ENCODE peak calls at places on chromosome 16, in five cellular contexts. One of them, this sample, is unnamed.

GRCh38 chr16:14050297-14051027 is 20.7 kb upstream of the MRTFB start:
- DNase-seq in NCI-H774: no peak
- DNase-seq in HEK293T: no peak
- DNase-seq in activated CD4-positive, alpha-beta T cell treated with anti-CD3 and anti-CD28 coated beads for 24 hours: no peak
- DNase-seq in LoVo: peak; percentile 46
- DNase-seq in this sample: no peak

GRCh38 chr16:84088695-84089395 is 27.9 kb downstream of the MBTPS1 start:
- DNase-seq in LoVo: no peak
- DNase-seq in activated CD4-positive, alpha-beta T cell treated with anti-CD3 and anti-CD28 coated beads for 24 hours: peak; percentile 37
- DNase-seq in NCI-H774: no peak
- DNase-seq in HEK293T: no peak
- DNase-seq in this sample: peak; percentile 39

GRCh38 chr16:9992441-9992840 is 189.8 kb downstream of the GRIN2A start:
- DNase-seq in HEK293T: no peak
- DNase-seq in LoVo: no peak
- DNase-seq in NCI-H774: no peak
- DNase-seq in activated CD4-positive, alpha-beta T cell treated with anti-CD3 and anti-CD28 coated beads for 24 hours: no peak
- DNase-seq in this sample: no peak

GRCh38 chr16:2928796-2929195 is 17.1 kb downstream of the FLYWCH1 start:
- DNase-seq in HEK293T: no peak
- DNase-seq in activated CD4-positive, alpha-beta T cell treated with anti-CD3 and anti-CD28 coated beads for 24 hours: no peak
- DNase-seq in LoVo: no peak
- DNase-seq in NCI-H774: no peak
- DNase-seq in this sample: no peak

GRCh38 chr16:83995756-83996155 is 27.7 kb downstream of the NECAB2 start:
- DNase-seq in LoVo: no peak
- DNase-seq in NCI-H774: peak; percentile 50
- DNase-seq in HEK293T: no peak
- DNase-seq in activated CD4-positive, alpha-beta T cell treated with anti-CD3 and anti-CD28 coated beads for 24 hours: no peak
- DNase-seq in this sample: no peak

GRCh38 chr16:1613728-1614225 is 1.6 kb downstream of the CRAMP1 start:
- DNase-seq in activated CD4-positive, alpha-beta T cell treated with anti-CD3 and anti-CD28 coated beads for 24 hours: no peak
- DNase-seq in NCI-H774: no peak
- DNase-seq in HEK293T: no peak
- DNase-seq in LoVo: no peak
- DNase-seq in this sample: no peak

GRCh38 chr16:83187404-83187803 is 560.6 kb downstream of the CDH13 start:
- DNase-seq in LoVo: no peak
- DNase-seq in HEK293T: no peak
- DNase-seq in activated CD4-positive, alpha-beta T cell treated with anti-CD3 and anti-CD28 coated beads for 24 hours: no peak
- DNase-seq in NCI-H774: no peak
- DNase-seq in this sample: peak; percentile 6

GRCh38 chr16:56532714-56533113 is 12.9 kb upstream of the BBS2 start:
- DNase-seq in LoVo: no peak
- DNase-seq in HEK293T: peak; percentile 32
- DNase-seq in NCI-H774: no peak
- DNase-seq in activated CD4-positive, alpha-beta T cell treated with anti-CD3 and anti-CD28 coated beads for 24 hours: no peak
- DNase-seq in this sample: no peak

GRCh38 chr16:35208001-35208935 is 1748.9 kb downstream of the TP53TG3F start:
- DNase-seq in HEK293T: no peak
- DNase-seq in NCI-H774: no peak
- DNase-seq in LoVo: no peak
- DNase-seq in activated CD4-positive, alpha-beta T cell treated with anti-CD3 and anti-CD28 coated beads for 24 hours: no peak
- DNase-seq in this sample: no peak

GRCh38 chr16:53131363-53132071 is 76.7 kb downstream of the CHD9 start:
- DNase-seq in LoVo: peak; percentile 22
- DNase-seq in NCI-H774: no peak
- DNase-seq in activated CD4-positive, alpha-beta T cell treated with anti-CD3 and anti-CD28 coated beads for 24 hours: peak; percentile 49
- DNase-seq in HEK293T: peak; percentile 58
- DNase-seq in this sample: peak; percentile 55

GRCh38 chr16:4403133-4403949 is 13.1 kb downstream of the CORO7 start:
- DNase-seq in activated CD4-positive, alpha-beta T cell treated with anti-CD3 and anti-CD28 coated beads for 24 hours: no peak
- DNase-seq in HEK293T: no peak
- DNase-seq in LoVo: no peak
- DNase-seq in NCI-H774: no peak
- DNase-seq in this sample: no peak

GRCh38 chr16:83458612-83459011 is 349.2 kb upstream of the HSBP1 start:
- DNase-seq in HEK293T: no peak
- DNase-seq in LoVo: no peak
- DNase-seq in activated CD4-positive, alpha-beta T cell treated with anti-CD3 and anti-CD28 coated beads for 24 hours: no peak
- DNase-seq in NCI-H774: no peak
- DNase-seq in this sample: no peak

GRCh38 chr16:81491522-81492188 is 47.0 kb downstream of the CMIP start:
- DNase-seq in HEK293T: no peak
- DNase-seq in NCI-H774: no peak
- DNase-seq in activated CD4-positive, alpha-beta T cell treated with anti-CD3 and anti-CD28 coated beads for 24 hours: no peak
- DNase-seq in LoVo: no peak
- DNase-seq in this sample: no peak

GRCh38 chr16:66070140-66070887 is 296.2 kb upstream of the CDH5 start:
- DNase-seq in NCI-H774: no peak
- DNase-seq in activated CD4-positive, alpha-beta T cell treated with anti-CD3 and anti-CD28 coated beads for 24 hours: no peak
- DNase-seq in HEK293T: no peak
- DNase-seq in LoVo: no peak
- DNase-seq in this sample: no peak

GRCh38 chr16:75053791-75054555 is 55.1 kb downstream of the ZNRF1 start:
- DNase-seq in NCI-H774: no peak
- DNase-seq in LoVo: peak; percentile 89
- DNase-seq in HEK293T: no peak
- DNase-seq in activated CD4-positive, alpha-beta T cell treated with anti-CD3 and anti-CD28 coated beads for 24 hours: no peak
- DNase-seq in this sample: no peak

GRCh38 chr16:70685938-70686375 is at the start of gene MTSS2:
- DNase-seq in activated CD4-positive, alpha-beta T cell treated with anti-CD3 and anti-CD28 coated beads for 24 hours: no peak
- DNase-seq in NCI-H774: peak; percentile 8
- DNase-seq in LoVo: peak; percentile 72
- DNase-seq in HEK293T: peak; percentile 93
- DNase-seq in this sample: no peak

GRCh38 chr16:68739964-68740627 is 3.0 kb downstream of the CDH1 start:
- DNase-seq in activated CD4-positive, alpha-beta T cell treated with anti-CD3 and anti-CD28 coated beads for 24 hours: no peak
- DNase-seq in NCI-H774: no peak
- DNase-seq in HEK293T: no peak
- DNase-seq in LoVo: no peak
- DNase-seq in this sample: no peak

GRCh38 chr16:67965668-67966548 is 2.5 kb downstream of the SLC12A4 start:
- DNase-seq in HEK293T: no peak
- DNase-seq in activated CD4-positive, alpha-beta T cell treated with anti-CD3 and anti-CD28 coated beads for 24 hours: no peak
- DNase-seq in NCI-H774: no peak
- DNase-seq in LoVo: no peak
- DNase-seq in this sample: no peak

GRCh38 chr16:88649924-88650748 is 717 bp downstream of the CYBA start:
- DNase-seq in LoVo: no peak
- DNase-seq in activated CD4-positive, alpha-beta T cell treated with anti-CD3 and anti-CD28 coated beads for 24 hours: no peak
- DNase-seq in NCI-H774: no peak
- DNase-seq in HEK293T: no peak
- DNase-seq in this sample: no peak

GRCh38 chr16:20611350-20611902 is 35.3 kb upstream of the ACSM2B start:
- DNase-seq in HEK293T: no peak
- DNase-seq in LoVo: no peak
- DNase-seq in activated CD4-positive, alpha-beta T cell treated with anti-CD3 and anti-CD28 coated beads for 24 hours: no peak
- DNase-seq in NCI-H774: peak; percentile 68
- DNase-seq in this sample: no peak

GRCh38 chr16:83932304-83932703 is 20.7 kb upstream of the OSGIN1 start:
- DNase-seq in activated CD4-positive, alpha-beta T cell treated with anti-CD3 and anti-CD28 coated beads for 24 hours: no peak
- DNase-seq in HEK293T: no peak
- DNase-seq in LoVo: no peak
- DNase-seq in NCI-H774: no peak
- DNase-seq in this sample: no peak

GRCh38 chr16:58474296-58474695 is 25.6 kb upstream of the NDRG4 start:
- DNase-seq in LoVo: no peak
- DNase-seq in NCI-H774: no peak
- DNase-seq in HEK293T: no peak
- DNase-seq in activated CD4-positive, alpha-beta T cell treated with anti-CD3 and anti-CD28 coated beads for 24 hours: no peak
- DNase-seq in this sample: no peak

GRCh38 chr16:79283578-79283977 is 317.0 kb downstream of the MAF start:
- DNase-seq in HEK293T: no peak
- DNase-seq in activated CD4-positive, alpha-beta T cell treated with anti-CD3 and anti-CD28 coated beads for 24 hours: no peak
- DNase-seq in NCI-H774: no peak
- DNase-seq in LoVo: no peak
- DNase-seq in this sample: no peak

GRCh38 chr16:81711609-81712329 is 67.3 kb upstream of the PLCG2 start:
- DNase-seq in HEK293T: no peak
- DNase-seq in NCI-H774: no peak
- DNase-seq in LoVo: peak; percentile 32
- DNase-seq in activated CD4-positive, alpha-beta T cell treated with anti-CD3 and anti-CD28 coated beads for 24 hours: no peak
- DNase-seq in this sample: no peak

GRCh38 chr16:51731160-51731559 is 580.1 kb upstream of the SALL1 start:
- DNase-seq in NCI-H774: no peak
- DNase-seq in activated CD4-positive, alpha-beta T cell treated with anti-CD3 and anti-CD28 coated beads for 24 hours: no peak
- DNase-seq in HEK293T: no peak
- DNase-seq in LoVo: no peak
- DNase-seq in this sample: no peak

GRCh38 chr16:75238853-75239371 is 12.5 kb downstream of the BCAR1 start:
- DNase-seq in activated CD4-positive, alpha-beta T cell treated with anti-CD3 and anti-CD28 coated beads for 24 hours: no peak
- DNase-seq in NCI-H774: no peak
- DNase-seq in HEK293T: no peak
- DNase-seq in LoVo: no peak
- DNase-seq in this sample: no peak

GRCh38 chr16:77937473-77938195 is 84.7 kb upstream of the CLEC3A start:
- DNase-seq in activated CD4-positive, alpha-beta T cell treated with anti-CD3 and anti-CD28 coated beads for 24 hours: no peak
- DNase-seq in NCI-H774: no peak
- DNase-seq in HEK293T: no peak
- DNase-seq in LoVo: no peak
- DNase-seq in this sample: no peak

GRCh38 chr16:22855231-22855630 is 41.3 kb downstream of the HS3ST2 start:
- DNase-seq in activated CD4-positive, alpha-beta T cell treated with anti-CD3 and anti-CD28 coated beads for 24 hours: no peak
- DNase-seq in NCI-H774: no peak
- DNase-seq in HEK293T: no peak
- DNase-seq in LoVo: no peak
- DNase-seq in this sample: no peak

GRCh38 chr16:84009282-84009681 is 33.3 kb downstream of the SLC38A8 start:
- DNase-seq in HEK293T: no peak
- DNase-seq in LoVo: no peak
- DNase-seq in NCI-H774: no peak
- DNase-seq in activated CD4-positive, alpha-beta T cell treated with anti-CD3 and anti-CD28 coated beads for 24 hours: no peak
- DNase-seq in this sample: no peak

GRCh38 chr16:5619314-5619713 is 521.7 kb upstream of the EEF2KMT start:
- DNase-seq in LoVo: no peak
- DNase-seq in activated CD4-positive, alpha-beta T cell treated with anti-CD3 and anti-CD28 coated beads for 24 hours: no peak
- DNase-seq in HEK293T: no peak
- DNase-seq in NCI-H774: no peak
- DNase-seq in this sample: no peak

GRCh38 chr16:85136705-85137322 is 24.5 kb upstream of the CIBAR2 start:
- DNase-seq in HEK293T: no peak
- DNase-seq in NCI-H774: no peak
- DNase-seq in LoVo: no peak
- DNase-seq in activated CD4-positive, alpha-beta T cell treated with anti-CD3 and anti-CD28 coated beads for 24 hours: no peak
- DNase-seq in this sample: no peak

This sample was measured in stimulated activated CD4-positive, alpha-beta T cell treated with anti-CD3 and anti-CD28 coated beads, Interleukin-12 subunit alpha, Interleukin-12 subunit beta, amount 100 ng/mL, for 48 hours.